ENCODE peak calls at places on chromosomes 5 and 9, in seven cellular contexts. One of them, this sample, is unnamed.

GRCh38 chr9:133893191-133893994 is 98.7 kb downstream of the VAV2 start:
- DNase-seq in ovary: no peak
- DNase-seq in GM12865: no peak
- DNase-seq in B cell: no peak
- DNase-seq in AG04449: no peak
- DNase-seq in AG09319: no peak
- DNase-seq in left ventricle myocardium inferior: no peak
- DNase-seq in this sample: no peak

GRCh38 chr9:68643901-68644809 is 60.9 kb upstream of the PIP5K1B start:
- DNase-seq in ovary: no peak
- DNase-seq in GM12865: peak
- DNase-seq in B cell: peak
- DNase-seq in AG04449: no peak
- DNase-seq in AG09319: no peak
- DNase-seq in left ventricle myocardium inferior: no peak
- DNase-seq in this sample: no peak

GRCh38 chr5:142981475-142981874 is 211.3 kb downstream of the ARHGAP26 start:
- DNase-seq in ovary: no peak
- DNase-seq in GM12865: no peak
- DNase-seq in B cell: no peak
- DNase-seq in AG04449: no peak
- DNase-seq in AG09319: no peak
- DNase-seq in left ventricle myocardium inferior: no peak
- DNase-seq in this sample: no peak

GRCh38 chr5:161414037-161414436 is 132.5 kb downstream of the GABRB2 start:
- DNase-seq in ovary: no peak
- DNase-seq in GM12865: no peak
- DNase-seq in B cell: no peak
- DNase-seq in AG04449: no peak
- DNase-seq in AG09319: no peak
- DNase-seq in left ventricle myocardium inferior: no peak
- DNase-seq in this sample: no peak

GRCh38 chr9:33331411-33331891 is 41.1 kb downstream of the NFX1 start:
- DNase-seq in ovary: no peak
- DNase-seq in GM12865: no peak
- DNase-seq in B cell: no peak
- DNase-seq in AG04449: no peak
- DNase-seq in AG09319: no peak
- DNase-seq in left ventricle myocardium inferior: no peak
- DNase-seq in this sample: no peak

GRCh38 chr5:173354645-173355044 is 26.4 kb upstream of the STC2 start:
- DNase-seq in ovary: no peak
- DNase-seq in GM12865: no peak
- DNase-seq in B cell: no peak
- DNase-seq in AG04449: no peak
- DNase-seq in AG09319: no peak
- DNase-seq in left ventricle myocardium inferior: no peak
- DNase-seq in this sample: no peak

GRCh38 chr5:1412621-1413020 is 32.6 kb downstream of the SLC6A3 start:
- DNase-seq in ovary: no peak
- DNase-seq in GM12865: no peak
- DNase-seq in B cell: no peak
- DNase-seq in AG04449: no peak
- DNase-seq in AG09319: no peak
- DNase-seq in left ventricle myocardium inferior: peak
- DNase-seq in this sample: no peak

GRCh38 chr9:86946712-86947145 is 577 bp downstream of the GAS1 start:
- DNase-seq in ovary: peak
- DNase-seq in GM12865: peak
- DNase-seq in B cell: no peak
- DNase-seq in AG04449: no peak
- DNase-seq in AG09319: no peak
- DNase-seq in left ventricle myocardium inferior: peak
- DNase-seq in this sample: no peak

GRCh38 chr9:97855899-97856298 is 2.9 kb downstream of the FOXE1 start:
- DNase-seq in ovary: no peak
- DNase-seq in GM12865: no peak
- DNase-seq in B cell: no peak
- DNase-seq in AG04449: no peak
- DNase-seq in AG09319: no peak
- DNase-seq in left ventricle myocardium inferior: no peak
- DNase-seq in this sample: no peak

GRCh38 chr5:180830253-180831138 is 27.9 kb upstream of the MGAT1 start:
- DNase-seq in ovary: peak
- DNase-seq in GM12865: peak
- DNase-seq in B cell: peak
- DNase-seq in AG04449: no peak
- DNase-seq in AG09319: no peak
- DNase-seq in left ventricle myocardium inferior: peak
- DNase-seq in this sample: no peak

GRCh38 chr9:22265038-22265437 is 181.6 kb upstream of the DMRTA1 start:
- DNase-seq in ovary: no peak
- DNase-seq in GM12865: no peak
- DNase-seq in B cell: no peak
- DNase-seq in AG04449: no peak
- DNase-seq in AG09319: no peak
- DNase-seq in left ventricle myocardium inferior: no peak
- DNase-seq in this sample: no peak

GRCh38 chr9:22265534-22265933 is 181.1 kb upstream of the DMRTA1 start:
- DNase-seq in ovary: no peak
- DNase-seq in GM12865: no peak
- DNase-seq in B cell: no peak
- DNase-seq in AG04449: no peak
- DNase-seq in AG09319: no peak
- DNase-seq in left ventricle myocardium inferior: no peak
- DNase-seq in this sample: no peak
- TF ChIP-seq CTCF in ovary: no peak
- TF ChIP-seq CTCF in GM12865: no peak
- TF ChIP-seq CTCF in B cell: no peak
- TF ChIP-seq CTCF in AG04449: no peak
- TF ChIP-seq CTCF in AG09319: no peak
- TF ChIP-seq CTCF in left ventricle myocardium inferior: no peak
- TF ChIP-seq CTCF in this sample: no peak

GRCh38 chr9:36855443-36856315 is 178.4 kb downstream of the PAX5 start:
- DNase-seq in ovary: no peak
- DNase-seq in GM12865: peak
- DNase-seq in B cell: peak
- DNase-seq in AG04449: no peak
- DNase-seq in AG09319: no peak
- DNase-seq in left ventricle myocardium inferior: no peak
- DNase-seq in this sample: peak
- TF ChIP-seq CTCF in ovary: no peak
- TF ChIP-seq CTCF in GM12865: peak
- TF ChIP-seq CTCF in B cell: peak
- TF ChIP-seq CTCF in AG04449: no peak
- TF ChIP-seq CTCF in AG09319: peak
- TF ChIP-seq CTCF in left ventricle myocardium inferior: peak
- TF ChIP-seq CTCF in this sample: no peak

GRCh38 chr5:114883675-114884074 is 286.0 kb downstream of the TRIM36 start:
- DNase-seq in ovary: no peak
- DNase-seq in GM12865: no peak
- DNase-seq in B cell: no peak
- DNase-seq in AG04449: no peak
- DNase-seq in AG09319: no peak
- DNase-seq in left ventricle myocardium inferior: no peak
- DNase-seq in this sample: no peak
- TF ChIP-seq CTCF in ovary: no peak
- TF ChIP-seq CTCF in GM12865: no peak
- TF ChIP-seq CTCF in B cell: no peak
- TF ChIP-seq CTCF in AG04449: no peak
- TF ChIP-seq CTCF in AG09319: no peak
- TF ChIP-seq CTCF in left ventricle myocardium inferior: no peak
- TF ChIP-seq CTCF in this sample: no peak

GRCh38 chr5:96936431-96937221 is 746 bp downstream of the LNPEP start:
- DNase-seq in ovary: peak
- DNase-seq in GM12865: peak
- DNase-seq in B cell: peak
- DNase-seq in AG04449: no peak
- DNase-seq in AG09319: no peak
- DNase-seq in left ventricle myocardium inferior: peak
- DNase-seq in this sample: peak
- TF ChIP-seq CTCF in ovary: no peak
- TF ChIP-seq CTCF in GM12865: peak
- TF ChIP-seq CTCF in B cell: no peak
- TF ChIP-seq CTCF in AG04449: no peak
- TF ChIP-seq CTCF in AG09319: no peak
- TF ChIP-seq CTCF in left ventricle myocardium inferior: no peak
- TF ChIP-seq CTCF in this sample: no peak

GRCh38 chr5:61624966-61625681 is 293.1 kb downstream of the ZSWIM6 start:
- DNase-seq in ovary: no peak
- DNase-seq in GM12865: no peak
- DNase-seq in B cell: peak
- DNase-seq in AG04449: no peak
- DNase-seq in AG09319: no peak
- DNase-seq in left ventricle myocardium inferior: no peak
- DNase-seq in this sample: no peak

GRCh38 chr5:61625682-61626620 is 293.9 kb downstream of the ZSWIM6 start:
- DNase-seq in ovary: peak
- DNase-seq in GM12865: peak
- DNase-seq in B cell: peak
- DNase-seq in AG04449: no peak
- DNase-seq in AG09319: no peak
- DNase-seq in left ventricle myocardium inferior: peak
- DNase-seq in this sample: peak

GRCh38 chr5:61624553-61624952 is 292.5 kb downstream of the ZSWIM6 start:
- DNase-seq in ovary: no peak
- DNase-seq in GM12865: no peak
- DNase-seq in B cell: no peak
- DNase-seq in AG04449: no peak
- DNase-seq in AG09319: no peak
- DNase-seq in left ventricle myocardium inferior: no peak
- DNase-seq in this sample: no peak

GRCh38 chr5:61620660-61621650 is 288.9 kb downstream of the ZSWIM6 start:
- DNase-seq in ovary: no peak
- DNase-seq in GM12865: no peak
- DNase-seq in B cell: no peak
- DNase-seq in AG04449: no peak
- DNase-seq in AG09319: no peak
- DNase-seq in left ventricle myocardium inferior: no peak
- DNase-seq in this sample: no peak

GRCh38 chr5:61623401-61624069 is 291.5 kb downstream of the ZSWIM6 start:
- DNase-seq in ovary: no peak
- DNase-seq in GM12865: peak
- DNase-seq in B cell: peak
- DNase-seq in AG04449: no peak
- DNase-seq in AG09319: no peak
- DNase-seq in left ventricle myocardium inferior: no peak
- DNase-seq in this sample: peak
- TF ChIP-seq CTCF in ovary: no peak
- TF ChIP-seq CTCF in GM12865: peak
- TF ChIP-seq CTCF in B cell: peak
- TF ChIP-seq CTCF in AG04449: no peak
- TF ChIP-seq CTCF in AG09319: no peak
- TF ChIP-seq CTCF in left ventricle myocardium inferior: peak
- TF ChIP-seq CTCF in this sample: no peak

DNA sequence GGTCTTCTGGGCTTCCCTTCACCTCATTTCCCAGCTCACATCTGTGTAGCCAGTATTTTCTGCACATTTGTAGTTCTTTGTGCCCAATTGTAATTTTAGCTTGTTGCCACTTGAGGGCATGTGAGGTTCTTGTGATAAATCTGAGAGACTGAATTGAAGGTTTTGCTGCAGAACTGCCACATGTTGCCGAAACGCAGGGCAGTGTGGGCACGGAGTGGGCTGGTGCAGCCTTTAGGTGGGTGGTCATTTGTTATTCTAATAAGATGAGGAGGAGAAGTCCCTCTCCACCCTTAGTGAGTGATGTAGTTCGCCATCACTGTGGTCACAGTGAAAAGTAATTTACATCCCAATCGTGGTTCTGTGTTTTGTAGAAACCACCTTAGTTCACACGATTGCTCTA is 21.2 kb downstream of the OTULIN start:
- DNase-seq in ovary: no peak
- DNase-seq in GM12865: peak
- DNase-seq in B cell: peak
- DNase-seq in AG04449: no peak
- DNase-seq in AG09319: no peak
- DNase-seq in left ventricle myocardium inferior: no peak
- DNase-seq in this sample: peak
- TF ChIP-seq CTCF in ovary: no peak
- TF ChIP-seq CTCF in GM12865: peak
- TF ChIP-seq CTCF in B cell: peak
- TF ChIP-seq CTCF in AG04449: peak
- TF ChIP-seq CTCF in AG09319: peak
- TF ChIP-seq CTCF in left ventricle myocardium inferior: peak
- TF ChIP-seq CTCF in this sample: peak

GRCh38 chr5:31500256-31500655 is 31.6 kb downstream of the DROSHA start:
- DNase-seq in ovary: no peak
- DNase-seq in GM12865: no peak
- DNase-seq in B cell: no peak
- DNase-seq in AG04449: no peak
- DNase-seq in AG09319: no peak
- DNase-seq in left ventricle myocardium inferior: no peak
- DNase-seq in this sample: no peak

GRCh38 chr5:31504520-31504919 is 27.4 kb downstream of the DROSHA start:
- DNase-seq in ovary: no peak
- DNase-seq in GM12865: no peak
- DNase-seq in B cell: no peak
- DNase-seq in AG04449: no peak
- DNase-seq in AG09319: no peak
- DNase-seq in left ventricle myocardium inferior: no peak
- DNase-seq in this sample: no peak

GRCh38 chr5:31496891-31497290 is 35.0 kb downstream of the DROSHA start:
- DNase-seq in ovary: no peak
- DNase-seq in GM12865: no peak
- DNase-seq in B cell: no peak
- DNase-seq in AG04449: no peak
- DNase-seq in AG09319: no peak
- DNase-seq in left ventricle myocardium inferior: no peak
- DNase-seq in this sample: no peak

GRCh38 chr5:31502506-31502905 is 29.4 kb downstream of the DROSHA start:
- DNase-seq in ovary: no peak
- DNase-seq in GM12865: no peak
- DNase-seq in B cell: no peak
- DNase-seq in AG04449: no peak
- DNase-seq in AG09319: no peak
- DNase-seq in left ventricle myocardium inferior: no peak
- DNase-seq in this sample: no peak
- TF ChIP-seq CTCF in ovary: no peak
- TF ChIP-seq CTCF in GM12865: no peak
- TF ChIP-seq CTCF in B cell: no peak
- TF ChIP-seq CTCF in AG04449: no peak
- TF ChIP-seq CTCF in AG09319: no peak
- TF ChIP-seq CTCF in left ventricle myocardium inferior: no peak
- TF ChIP-seq CTCF in this sample: no peak